ENCODE peak calls at places on chromosomes 6 and 20, in four cellular contexts. D, Y, N and M are unnamed samples.

GRCh38 chr6:105510746-105511145 is 107.9 kb upstream of the PREP start:
- DNase-seq in D (no peak), Y (no peak), N (peak), M (peak)

GRCh38 chr6:55696041-55696440 is 117.0 kb upstream of the HMGCLL1 start:
- DNase-seq in D (no peak), Y (no peak), N (no peak), M (no peak)

GRCh38 chr6:167906899-167907298 is 80.2 kb downstream of the AFDN start:
- DNase-seq in D (no peak), Y (peak), N (no peak), M (no peak)

GRCh38 chr6:167165887-167166471 is 8.2 kb upstream of the GPR31 start:
- DNase-seq in D (no peak), Y (no peak), N (no peak), M (no peak)

GRCh38 chr6:36829919-36830544 is 9.2 kb downstream of the CPNE5 start:
- DNase-seq in D (no peak), Y (peak), N (peak), M (no peak)

GRCh38 chr20:49989234-49990065 is 6.7 kb downstream of the SNAI1 start:
- DNase-seq in D (no peak), Y (no peak), N (peak), M (peak)

GRCh38 chr6:34146021-34146782 is at the start of gene GRM4:
- DNase-seq in D (no peak), Y (no peak), N (no peak), M (no peak)

GRCh38 chr6:138238368-138238767 is 20.1 kb upstream of the PBOV1 start:
- DNase-seq in D (no peak), Y (no peak), N (no peak), M (no peak)

GRCh38 chr20:43409041-43409913 is 48.4 kb upstream of the SRSF6 start:
- DNase-seq in D (no peak), Y (no peak), N (peak), M (peak)

GRCh38 chr6:22141271-22141745 is 155.5 kb downstream of the PRL start:
- DNase-seq in D (no peak), Y (no peak), N (no peak), M (no peak)

GRCh38 chr20:21767739-21768223 is 62.3 kb downstream of the PAX1 start:
- DNase-seq in D (no peak), Y (no peak), N (no peak), M (no peak)

GRCh38 chr6:123383718-123384117 is 253.0 kb downstream of the TRDN start:
- DNase-seq in D (no peak), Y (no peak), N (no peak), M (no peak)

GRCh38 chr6:155452576-155452975 is 3.1 kb downstream of the NOX3 start:
- DNase-seq in D (no peak), Y (no peak), N (no peak), M (no peak)

GRCh38 chr6:16200231-16200941 is 38.0 kb upstream of the GMPR start:
- DNase-seq in D (no peak), Y (no peak), N (peak), M (peak)